ENCODE peak calls at places on chromosome 18, in eight cellular contexts. One of them, this sample, is unnamed.

GRCh38 chr18:69943021-69943420 is 4.7 kb downstream of the CD226 start:
- DNase-seq in activated T-helper 9 cell treated with anti-CD3 and anti-CD28 coated beads, Interleukin-2, amount 50 U/mL, for 16 hours: no peak
- DNase-seq in thyroid gland: no peak
- DNase-seq in HT1080: no peak
- DNase-seq in esophagus squamous epithelium: no peak
- DNase-seq in fibroblast of the aortic adventitia: no peak
- DNase-seq in HuH-7.5: no peak
- DNase-seq in GF-D8: no peak
- DNase-seq in this sample: no peak

GRCh38 chr18:47492691-47493090 is 241.2 kb upstream of the SKOR2 start:
- DNase-seq in activated T-helper 9 cell treated with anti-CD3 and anti-CD28 coated beads, Interleukin-2, amount 50 U/mL, for 16 hours: no peak
- DNase-seq in thyroid gland: no peak
- DNase-seq in HT1080: peak
- DNase-seq in esophagus squamous epithelium: no peak
- DNase-seq in fibroblast of the aortic adventitia: no peak
- DNase-seq in HuH-7.5: no peak
- DNase-seq in GF-D8: no peak
- DNase-seq in this sample: no peak

GRCh38 chr18:36593001-36593400 is 235.8 kb downstream of the TPGS2 start:
- DNase-seq in activated T-helper 9 cell treated with anti-CD3 and anti-CD28 coated beads, Interleukin-2, amount 50 U/mL, for 16 hours: no peak
- DNase-seq in thyroid gland: no peak
- DNase-seq in HT1080: peak
- DNase-seq in esophagus squamous epithelium: no peak
- DNase-seq in fibroblast of the aortic adventitia: peak
- DNase-seq in HuH-7.5: no peak
- DNase-seq in GF-D8: no peak
- DNase-seq in this sample: no peak

GRCh38 chr18:63773616-63774015 is 1.6 kb upstream of the SERPINB7 start:
- DNase-seq in activated T-helper 9 cell treated with anti-CD3 and anti-CD28 coated beads, Interleukin-2, amount 50 U/mL, for 16 hours: no peak
- DNase-seq in thyroid gland: no peak
- DNase-seq in HT1080: no peak
- DNase-seq in esophagus squamous epithelium: no peak
- DNase-seq in fibroblast of the aortic adventitia: no peak
- DNase-seq in HuH-7.5: no peak
- DNase-seq in GF-D8: no peak
- DNase-seq in this sample: no peak

GRCh38 chr18:46917808-46918600 is 602 bp downstream of the KATNAL2 start:
- DNase-seq in activated T-helper 9 cell treated with anti-CD3 and anti-CD28 coated beads, Interleukin-2, amount 50 U/mL, for 16 hours: no peak
- DNase-seq in thyroid gland: peak
- DNase-seq in HT1080: peak
- DNase-seq in esophagus squamous epithelium: no peak
- DNase-seq in fibroblast of the aortic adventitia: peak
- DNase-seq in HuH-7.5: no peak
- DNase-seq in GF-D8: peak
- DNase-seq in this sample: no peak

GRCh38 chr18:36572135-36572856 is 256.5 kb downstream of the TPGS2 start:
- DNase-seq in activated T-helper 9 cell treated with anti-CD3 and anti-CD28 coated beads, Interleukin-2, amount 50 U/mL, for 16 hours: no peak
- DNase-seq in thyroid gland: peak
- DNase-seq in HT1080: peak
- DNase-seq in esophagus squamous epithelium: no peak
- DNase-seq in fibroblast of the aortic adventitia: peak
- DNase-seq in HuH-7.5: no peak
- DNase-seq in GF-D8: no peak
- DNase-seq in this sample: no peak

GRCh38 chr18:24111936-24112335 is 26.9 kb upstream of the CABYR start:
- DNase-seq in activated T-helper 9 cell treated with anti-CD3 and anti-CD28 coated beads, Interleukin-2, amount 50 U/mL, for 16 hours: no peak
- DNase-seq in thyroid gland: no peak
- DNase-seq in HT1080: no peak
- DNase-seq in esophagus squamous epithelium: no peak
- DNase-seq in fibroblast of the aortic adventitia: no peak
- DNase-seq in HuH-7.5: no peak
- DNase-seq in GF-D8: no peak
- DNase-seq in this sample: no peak

GRCh38 chr18:36322408-36322728 is 24.9 kb downstream of the FHOD3 start:
- DNase-seq in activated T-helper 9 cell treated with anti-CD3 and anti-CD28 coated beads, Interleukin-2, amount 50 U/mL, for 16 hours: no peak
- DNase-seq in thyroid gland: no peak
- DNase-seq in HT1080: no peak
- DNase-seq in esophagus squamous epithelium: no peak
- DNase-seq in fibroblast of the aortic adventitia: no peak
- DNase-seq in HuH-7.5: no peak
- DNase-seq in GF-D8: no peak
- DNase-seq in this sample: no peak

GRCh38 chr18:24063121-24063731 is 48.7 kb downstream of the TTC39C start:
- DNase-seq in activated T-helper 9 cell treated with anti-CD3 and anti-CD28 coated beads, Interleukin-2, amount 50 U/mL, for 16 hours: no peak
- DNase-seq in thyroid gland: no peak
- DNase-seq in HT1080: peak
- DNase-seq in esophagus squamous epithelium: no peak
- DNase-seq in fibroblast of the aortic adventitia: peak
- DNase-seq in HuH-7.5: no peak
- DNase-seq in GF-D8: no peak
- DNase-seq in this sample: no peak

GRCh38 chr18:49967171-49967570 is 153.8 kb upstream of the ACAA2 start:
- DNase-seq in activated T-helper 9 cell treated with anti-CD3 and anti-CD28 coated beads, Interleukin-2, amount 50 U/mL, for 16 hours: no peak
- DNase-seq in thyroid gland: no peak
- DNase-seq in HT1080: no peak
- DNase-seq in esophagus squamous epithelium: no peak
- DNase-seq in fibroblast of the aortic adventitia: no peak
- DNase-seq in HuH-7.5: peak
- DNase-seq in GF-D8: no peak
- DNase-seq in this sample: no peak

GRCh38 chr18:12990128-12990485 is 1.1 kb upstream of the CEP192 start:
- DNase-seq in activated T-helper 9 cell treated with anti-CD3 and anti-CD28 coated beads, Interleukin-2, amount 50 U/mL, for 16 hours: peak
- DNase-seq in thyroid gland: no peak
- DNase-seq in HT1080: no peak
- DNase-seq in esophagus squamous epithelium: no peak
- DNase-seq in fibroblast of the aortic adventitia: no peak
- DNase-seq in HuH-7.5: no peak
- DNase-seq in GF-D8: peak
- DNase-seq in this sample: no peak

GRCh38 chr18:12302391-12303147 is 5.5 kb upstream of the TUBB6 start:
- DNase-seq in activated T-helper 9 cell treated with anti-CD3 and anti-CD28 coated beads, Interleukin-2, amount 50 U/mL, for 16 hours: no peak
- DNase-seq in thyroid gland: no peak
- DNase-seq in HT1080: no peak
- DNase-seq in esophagus squamous epithelium: no peak
- DNase-seq in fibroblast of the aortic adventitia: no peak
- DNase-seq in HuH-7.5: no peak
- DNase-seq in GF-D8: no peak
- DNase-seq in this sample: peak